ENCODE peak calls at places on chromosomes 2 and 18, in nine cellular contexts. One of them, this sample, is unnamed.

GRCh38 chr2:25251461-25252273 is 83.3 kb upstream of the POMC start:
- DNase-seq in activated CD4-positive, alpha-beta T cell treated with anti-CD3 and anti-CD28 coated beads, Interleukin-2, amount 10 ng/mL, durations not matched to agents 7 days and 5 days: no peak
- DNase-seq in cerebellar cortex: no peak
- DNase-seq in islet precursor cell: peak; percentile 83
- DNase-seq in skeletal muscle cell: no peak
- DNase-seq in putamen: peak; percentile 47
- DNase-seq in HCEC 1CT: no peak
- DNase-seq in myocyte: peak; percentile 39
- DNase-seq in spleen: peak; percentile 89
- DNase-seq in this sample: peak; percentile 56

GRCh38 chr2:19746611-19747309 is 155.0 kb downstream of the TTC32 start:
- DNase-seq in putamen: no peak
- DNase-seq in cerebellar cortex: no peak
- DNase-seq in myocyte: peak; percentile 28
- DNase-seq in activated CD4-positive, alpha-beta T cell treated with anti-CD3 and anti-CD28 coated beads, Interleukin-2, amount 10 ng/mL, durations not matched to agents 7 days and 5 days: no peak
- DNase-seq in islet precursor cell: peak; percentile 80
- DNase-seq in HCEC 1CT: no peak
- DNase-seq in skeletal muscle cell: no peak
- DNase-seq in spleen: no peak
- DNase-seq in this sample: no peak

GRCh38 chr2:128448331-128449225 is 129.9 kb upstream of the HS6ST1 start:
- DNase-seq in skeletal muscle cell: no peak
- DNase-seq in cerebellar cortex: no peak
- DNase-seq in spleen: peak; percentile 59
- DNase-seq in islet precursor cell: peak; percentile 48
- DNase-seq in HCEC 1CT: no peak
- DNase-seq in myocyte: no peak
- DNase-seq in putamen: no peak
- DNase-seq in activated CD4-positive, alpha-beta T cell treated with anti-CD3 and anti-CD28 coated beads, Interleukin-2, amount 10 ng/mL, durations not matched to agents 7 days and 5 days: no peak
- DNase-seq in this sample: no peak

GRCh38 chr2:232368311-232368731 is 10.2 kb upstream of the ALPP start:
- DNase-seq in islet precursor cell: peak; percentile 83
- DNase-seq in putamen: no peak
- DNase-seq in HCEC 1CT: peak; percentile 68
- DNase-seq in skeletal muscle cell: no peak
- DNase-seq in cerebellar cortex: peak; percentile 32
- DNase-seq in myocyte: no peak
- DNase-seq in activated CD4-positive, alpha-beta T cell treated with anti-CD3 and anti-CD28 coated beads, Interleukin-2, amount 10 ng/mL, durations not matched to agents 7 days and 5 days: no peak
- DNase-seq in spleen: no peak
- DNase-seq in this sample: no peak

GRCh38 chr2:128639693-128640092 is 321.0 kb upstream of the HS6ST1 start:
- DNase-seq in HCEC 1CT: no peak
- DNase-seq in cerebellar cortex: no peak
- DNase-seq in myocyte: no peak
- DNase-seq in skeletal muscle cell: no peak
- DNase-seq in islet precursor cell: peak; percentile 43
- DNase-seq in spleen: peak; percentile 40
- DNase-seq in activated CD4-positive, alpha-beta T cell treated with anti-CD3 and anti-CD28 coated beads, Interleukin-2, amount 10 ng/mL, durations not matched to agents 7 days and 5 days: no peak
- DNase-seq in putamen: no peak
- DNase-seq in this sample: no peak

GRCh38 chr2:239577306-239577705 is 176.5 kb upstream of the HDAC4 start:
- DNase-seq in myocyte: no peak
- DNase-seq in putamen: no peak
- DNase-seq in activated CD4-positive, alpha-beta T cell treated with anti-CD3 and anti-CD28 coated beads, Interleukin-2, amount 10 ng/mL, durations not matched to agents 7 days and 5 days: no peak
- DNase-seq in spleen: peak; percentile 39
- DNase-seq in islet precursor cell: no peak
- DNase-seq in skeletal muscle cell: no peak
- DNase-seq in HCEC 1CT: no peak
- DNase-seq in cerebellar cortex: no peak
- DNase-seq in this sample: no peak

GRCh38 chr2:94759211-94759610 is 112.0 kb upstream of the TEKT4 start:
- DNase-seq in activated CD4-positive, alpha-beta T cell treated with anti-CD3 and anti-CD28 coated beads, Interleukin-2, amount 10 ng/mL, durations not matched to agents 7 days and 5 days: peak; percentile 20
- DNase-seq in putamen: no peak
- DNase-seq in HCEC 1CT: no peak
- DNase-seq in spleen: no peak
- DNase-seq in islet precursor cell: no peak
- DNase-seq in myocyte: peak; percentile 10
- DNase-seq in skeletal muscle cell: no peak
- DNase-seq in cerebellar cortex: peak; percentile 6
- DNase-seq in this sample: no peak

GRCh38 chr2:225889452-225889851 is 489.9 kb downstream of the NYAP2 start:
- DNase-seq in activated CD4-positive, alpha-beta T cell treated with anti-CD3 and anti-CD28 coated beads, Interleukin-2, amount 10 ng/mL, durations not matched to agents 7 days and 5 days: no peak
- DNase-seq in myocyte: peak; percentile 80
- DNase-seq in HCEC 1CT: peak; percentile 82
- DNase-seq in spleen: no peak
- DNase-seq in putamen: peak; percentile 52
- DNase-seq in islet precursor cell: no peak
- DNase-seq in skeletal muscle cell: peak; percentile 76
- DNase-seq in cerebellar cortex: peak; percentile 64
- DNase-seq in this sample: no peak

GRCh38 chr18:3150688-3151087 is 69.1 kb downstream of the MYOM1 start:
- DNase-seq in putamen: no peak
- DNase-seq in HCEC 1CT: no peak
- DNase-seq in skeletal muscle cell: no peak
- DNase-seq in activated CD4-positive, alpha-beta T cell treated with anti-CD3 and anti-CD28 coated beads, Interleukin-2, amount 10 ng/mL, durations not matched to agents 7 days and 5 days: no peak
- DNase-seq in cerebellar cortex: no peak
- DNase-seq in myocyte: no peak
- DNase-seq in spleen: no peak
- DNase-seq in islet precursor cell: no peak
- DNase-seq in this sample: no peak

This sample was measured in GM18507.